ENCODE peak calls at places on chromosomes 4 and X, in eight cellular contexts. K, M, D, A, Q, R, G and P are unnamed samples.

GRCh38 chr4:5972571-5972970 is 45.7 kb downstream of the C4orf50 start:
- DNase-seq in K (no peak), M (peak), D (no peak), A (no peak), Q (no peak), R (no peak), G (no peak), P (peak)

GRCh38 chrX:132022115-132022862 is 813 bp upstream of the STK26 start:
- DNase-seq in K (peak), M (no peak), D (peak), A (no peak), Q (peak), R (no peak), G (no peak), P (no peak)

GRCh38 chr4:121168865-121169281 is 4.8 kb upstream of the TNIP3 start:
- DNase-seq in K (no peak), M (no peak), D (no peak), A (no peak), Q (no peak), R (no peak), G (no peak), P (no peak)

GRCh38 chrX:54695231-54695630 is 102.8 kb downstream of the ITIH6 start:
- DNase-seq in K (no peak), M (no peak), D (no peak), A (no peak), Q (no peak), R (no peak), G (no peak), P (no peak)

GRCh38 chr4:11337287-11337686 is 91.4 kb downstream of the HS3ST1 start:
- DNase-seq in K (no peak), M (no peak), D (no peak), A (no peak), Q (no peak), R (no peak), G (no peak), P (no peak)

GRCh38 chrX:18888281-18888680 is 95.6 kb downstream of the PHKA2 start:
- DNase-seq in K (no peak), M (no peak), D (no peak), A (no peak), Q (no peak), R (no peak), G (no peak), P (no peak)

GRCh38 chr4:80362578-80363181 is 27.1 kb downstream of the CFAP299 start:
- DNase-seq in K (peak), M (no peak), D (no peak), A (no peak), Q (no peak), R (no peak), G (peak), P (no peak)

GRCh38 chr4:10529256-10529890 is 72.1 kb upstream of the ZNF518B start:
- DNase-seq in K (no peak), M (no peak), D (no peak), A (no peak), Q (no peak), R (no peak), G (no peak), P (no peak)

GRCh38 chr4:108830509-108831244 is 67.8 kb upstream of the ETNPPL start:
- DNase-seq in K (peak), M (no peak), D (peak), A (no peak), Q (no peak), R (no peak), G (no peak), P (no peak)

GRCh38 chr4:171516694-171517093 is 296.5 kb upstream of the GALNTL6 start:
- DNase-seq in K (no peak), M (no peak), D (no peak), A (no peak), Q (no peak), R (no peak), G (no peak), P (no peak)

GRCh38 chr4:123378794-123379193 is 17.8 kb upstream of the SPRY1 start:
- DNase-seq in K (no peak), M (no peak), D (no peak), A (no peak), Q (no peak), R (no peak), G (no peak), P (no peak)

GRCh38 chr4:145878501-145879435 is 59.9 kb downstream of the ZNF827 start:
- DNase-seq in K (no peak), M (no peak), D (no peak), A (no peak), Q (no peak), R (no peak), G (no peak), P (no peak)

GRCh38 chr4:97496298-97496873 is 646.9 kb downstream of the STPG2 start:
- DNase-seq in K (no peak), M (no peak), D (no peak), A (no peak), Q (no peak), R (no peak), G (no peak), P (no peak)

GRCh38 chrX:153901753-153902140 is 2.7 kb upstream of the AVPR2 start:
- DNase-seq in K (no peak), M (no peak), D (no peak), A (no peak), Q (no peak), R (no peak), G (no peak), P (no peak)

GRCh38 chr4:170868191-170868590 is 778.4 kb upstream of the AADAT start:
- DNase-seq in K (no peak), M (no peak), D (no peak), A (no peak), Q (no peak), R (no peak), G (no peak), P (no peak)

GRCh38 chr4:78136109-78137081 is 79.3 kb downstream of the FRAS1 start:
- DNase-seq in K (peak), M (no peak), D (no peak), A (no peak), Q (no peak), R (no peak), G (no peak), P (no peak)

GRCh38 chr4:33959519-33959918 is 2284.8 kb downstream of the ARAP2 start:
- DNase-seq in K (no peak), M (no peak), D (no peak), A (no peak), Q (no peak), R (no peak), G (peak), P (no peak)

GRCh38 chrX:51759055-51759454 is 15.8 kb downstream of the GSPT2 start:
- DNase-seq in K (no peak), M (no peak), D (no peak), A (no peak), Q (no peak), R (no peak), G (no peak), P (no peak)

GRCh38 chr4:40909363-40909876 is 159.7 kb downstream of the NSUN7 start:
- DNase-seq in K (no peak), M (peak), D (no peak), A (no peak), Q (no peak), R (peak), G (peak), P (no peak)

GRCh38 chrX:107686792-107687191 is 58.5 kb downstream of the PRPS1 start:
- DNase-seq in K (no peak), M (no peak), D (no peak), A (no peak), Q (no peak), R (no peak), G (no peak), P (no peak)

GRCh38 chr4:172543249-172543648 is 625.4 kb upstream of the GALNT7 start:
- DNase-seq in K (no peak), M (no peak), D (no peak), A (no peak), Q (no peak), R (no peak), G (no peak), P (no peak)

GRCh38 chr4:170675568-170676262 is 586.0 kb upstream of the AADAT start:
- DNase-seq in K (no peak), M (no peak), D (no peak), A (no peak), Q (no peak), R (no peak), G (no peak), P (no peak)

GRCh38 chr4:84856468-84856867 is 110.0 kb downstream of the WDFY3 start:
- DNase-seq in K (no peak), M (no peak), D (no peak), A (no peak), Q (no peak), R (no peak), G (no peak), P (no peak)

GRCh38 chr4:185921583-185922555 is 109.9 kb upstream of the SORBS2 start:
- DNase-seq in K (no peak), M (no peak), D (no peak), A (no peak), Q (no peak), R (no peak), G (peak), P (no peak)

GRCh38 chr4:105936901-105937300 is 41.6 kb downstream of the NPNT start:
- DNase-seq in K (no peak), M (no peak), D (no peak), A (no peak), Q (no peak), R (no peak), G (no peak), P (no peak)

GRCh38 chr4:168522371-168522770 is 25.5 kb downstream of the PALLD start:
- DNase-seq in K (no peak), M (no peak), D (no peak), A (no peak), Q (no peak), R (no peak), G (no peak), P (no peak)

GRCh38 chr4:80049402-80049801 is 23.6 kb downstream of the ANTXR2 start:
- DNase-seq in K (no peak), M (no peak), D (no peak), A (no peak), Q (no peak), R (no peak), G (no peak), P (no peak)

GRCh38 chr4:91127891-91128290 is 1000.7 kb downstream of the CCSER1 start:
- DNase-seq in K (no peak), M (no peak), D (no peak), A (no peak), Q (no peak), R (no peak), G (no peak), P (no peak)

GRCh38 chr4:137529432-137529831 is 2.9 kb downstream of the PCDH18 start:
- DNase-seq in K (no peak), M (no peak), D (no peak), A (no peak), Q (no peak), R (no peak), G (no peak), P (no peak)

GRCh38 chr4:137532869-137533236 is 559 bp upstream of the PCDH18 start:
- DNase-seq in K (no peak), M (no peak), D (no peak), A (no peak), Q (no peak), R (no peak), G (no peak), P (no peak)

GRCh38 chr4:137531121-137531520 is 1.2 kb downstream of the PCDH18 start:
- DNase-seq in K (no peak), M (no peak), D (no peak), A (no peak), Q (no peak), R (no peak), G (peak), P (no peak)

GRCh38 chr4:137531951-137532868 is at the start of gene PCDH18:
- DNase-seq in K (peak), M (peak), D (peak), A (peak), Q (peak), R (peak), G (peak), P (peak)

GRCh38 chr4:137530176-137530575 is 2.1 kb downstream of the PCDH18 start:
- DNase-seq in K (no peak), M (no peak), D (no peak), A (no peak), Q (no peak), R (no peak), G (peak), P (no peak)
- H3K4me3 ChIP-seq in K (peak), M (peak), D (peak), A (peak), Q (no peak), R (peak), G (peak), P (peak)

DNA sequence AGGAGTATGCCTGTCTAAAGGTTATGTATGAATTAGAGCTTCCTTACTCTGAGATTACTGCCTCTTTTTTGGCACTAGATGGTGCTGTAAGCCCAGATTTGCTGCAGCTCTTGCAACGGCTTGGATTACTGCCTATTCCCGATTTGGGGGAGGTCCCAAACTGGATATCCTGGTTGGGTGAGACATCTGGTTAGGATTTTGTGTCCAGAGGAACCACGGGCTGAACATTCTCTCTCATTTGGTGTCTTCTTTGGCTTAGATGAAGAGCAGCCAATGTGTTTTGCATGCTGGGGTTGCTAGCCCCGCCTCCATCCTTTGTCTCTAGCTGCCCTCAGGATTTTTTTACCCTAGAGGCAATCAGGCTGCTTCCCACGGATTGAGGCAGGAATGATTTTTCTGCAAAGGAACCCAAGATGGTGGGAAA is 31.9 kb downstream of the F8A1 start:
- DNase-seq in K (peak), M (peak), D (peak), A (peak), Q (no peak), R (peak), G (peak), P (no peak)
- H3K4me3 ChIP-seq in K (no peak), M (no peak), D (peak), A (peak), Q (no peak), R (no peak), G (peak), P (peak)

GRCh38 chr4:184647391-184648101 is 1.7 kb downstream of the CASP3 start:
- DNase-seq in K (no peak), M (no peak), D (no peak), A (no peak), Q (no peak), R (no peak), G (peak), P (no peak)
- H3K4me3 ChIP-seq in K (peak), M (peak), D (peak), A (peak), Q (peak), R (peak), G (peak), P (peak)

GRCh38 chr4:148224476-148224875 is 217.7 kb downstream of the NR3C2 start:
- DNase-seq in K (no peak), M (no peak), D (no peak), A (no peak), Q (no peak), R (no peak), G (no peak), P (no peak)
- H3K4me3 ChIP-seq in K (no peak), M (no peak), D (no peak), A (no peak), Q (no peak), R (no peak), G (no peak), P (no peak)

GRCh38 chr4:138236035-138236434 is 6.1 kb downstream of the SLC7A11 start:
- DNase-seq in K (no peak), M (no peak), D (no peak), A (no peak), Q (no peak), R (no peak), G (no peak), P (no peak)

GRCh38 chr4:138239496-138239895 is 2.7 kb downstream of the SLC7A11 start:
- DNase-seq in K (no peak), M (no peak), D (no peak), A (no peak), Q (no peak), R (no peak), G (no peak), P (no peak)

GRCh38 chr4:138241281-138242075 is 671 bp downstream of the SLC7A11 start:
- DNase-seq in K (peak), M (no peak), D (no peak), A (no peak), Q (no peak), R (no peak), G (peak), P (no peak)

GRCh38 chr4:138235419-138235952 is 6.7 kb downstream of the SLC7A11 start:
- DNase-seq in K (no peak), M (no peak), D (no peak), A (no peak), Q (no peak), R (peak), G (peak), P (no peak)

DNA sequence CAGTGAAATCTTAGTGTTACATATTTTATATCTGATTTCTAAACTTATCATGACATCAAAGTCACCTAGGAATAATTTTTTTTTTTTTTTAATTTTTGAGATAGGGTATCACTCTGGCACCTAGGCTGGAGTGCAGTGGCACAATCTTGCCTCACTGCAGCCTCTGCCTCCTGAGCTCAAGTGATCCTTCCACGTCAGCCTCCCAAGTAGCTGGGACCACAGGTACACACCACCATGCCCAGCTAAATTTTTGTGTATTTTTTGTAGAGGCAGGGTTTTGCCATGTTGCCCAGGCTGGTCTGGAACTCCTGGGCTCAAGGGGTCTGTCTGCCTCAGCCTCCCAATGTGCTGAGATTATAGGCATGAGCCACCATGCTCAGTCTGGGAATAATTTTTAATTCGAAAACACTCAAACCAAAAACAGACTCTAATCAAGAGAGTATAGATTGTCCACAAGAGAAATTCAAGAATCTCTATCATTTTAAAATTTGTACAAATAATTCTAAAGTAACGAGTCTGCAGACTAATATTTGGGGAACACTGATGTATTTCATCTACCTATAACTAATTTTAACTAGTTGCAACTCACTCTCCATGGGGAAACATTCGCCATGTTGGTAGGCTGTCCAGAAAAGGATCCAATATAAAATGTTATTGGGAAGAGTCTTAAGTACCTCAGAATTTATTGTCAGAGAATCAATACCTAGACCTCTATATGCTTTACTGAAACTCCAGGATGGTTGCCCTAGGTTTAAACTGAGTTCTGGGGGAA is 3.4 kb downstream of the SLC7A11 start:
- DNase-seq in K (no peak), M (no peak), D (no peak), A (no peak), Q (no peak), R (no peak), G (no peak), P (no peak)
- H3K4me3 ChIP-seq in K (no peak), M (no peak), D (no peak), A (no peak), Q (no peak), R (peak), G (peak), P (no peak)

DNA sequence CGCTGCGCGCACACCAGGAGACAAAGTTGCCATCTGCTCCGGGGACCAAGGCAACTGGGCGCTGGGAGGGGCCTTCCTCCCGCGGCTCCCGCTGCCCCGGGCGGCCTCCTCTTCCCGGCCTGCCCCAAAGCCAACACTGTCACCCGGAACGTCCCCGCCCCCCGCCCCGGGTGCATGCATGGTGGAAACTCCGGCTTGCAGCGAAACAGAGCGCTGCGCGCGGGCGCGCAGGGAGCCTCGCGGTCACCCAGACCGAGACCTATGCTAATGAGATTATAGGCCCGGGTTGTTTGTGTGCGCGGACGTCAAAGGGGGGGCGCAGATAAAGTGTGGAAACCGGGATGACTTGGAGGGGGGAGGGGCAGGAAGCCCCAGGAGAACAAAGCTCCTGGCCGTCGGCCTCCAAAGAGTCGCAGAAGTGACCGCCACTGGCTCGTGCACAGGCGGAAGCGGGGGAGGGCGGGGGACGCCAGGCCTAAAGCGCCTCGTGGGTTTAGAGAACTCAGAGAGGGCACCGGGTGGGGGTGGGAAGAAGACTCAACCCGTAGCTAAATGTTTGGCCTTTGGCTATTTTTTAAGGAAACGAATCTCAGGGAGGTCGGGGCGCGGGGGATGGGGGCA is 88.8 kb downstream of the BCOR start:
- DNase-seq in K (no peak), M (no peak), D (peak), A (no peak), Q (no peak), R (no peak), G (no peak), P (no peak)
- H3K4me3 ChIP-seq in K (no peak), M (peak), D (peak), A (peak), Q (no peak), R (peak), G (peak), P (peak)

GRCh38 chrX:69503835-69504625 is at the start of gene NALF2:
- DNase-seq in K (peak), M (no peak), D (peak), A (no peak), Q (no peak), R (no peak), G (peak), P (no peak)

GRCh38 chrX:69504626-69505612 is 793 bp downstream of the NALF2 start:
- DNase-seq in K (no peak), M (no peak), D (no peak), A (no peak), Q (no peak), R (no peak), G (no peak), P (no peak)

GRCh38 chrX:69505772-69506616 is 1.9 kb downstream of the NALF2 start:
- DNase-seq in K (no peak), M (no peak), D (no peak), A (no peak), Q (no peak), R (no peak), G (no peak), P (no peak)

GRCh38 chrX:69501433-69501832 is 2.7 kb upstream of the NALF2 start:
- DNase-seq in K (no peak), M (no peak), D (no peak), A (no peak), Q (no peak), R (no peak), G (no peak), P (no peak)

GRCh38 chrX:69503228-69503834 is 795 bp upstream of the NALF2 start:
- DNase-seq in K (no peak), M (no peak), D (no peak), A (no peak), Q (no peak), R (no peak), G (no peak), P (no peak)
- H3K4me3 ChIP-seq in K (peak), M (peak), D (peak), A (peak), Q (no peak), R (no peak), G (no peak), P (peak)